ENCODE peak calls at places on chromosome 21, in eight cellular contexts. D, K, C, J, G, Z, R and S are unnamed samples.

GRCh38 chr21:41168391-41169257 is 664 bp downstream of the BACE2 start:
- DNase-seq in D (peak; percentile 72), K (peak; percentile 79), C (peak; percentile 41), J (peak; percentile 48), G (no peak), Z (peak; percentile 46), R (peak; percentile 62), S (peak; percentile 29)

GRCh38 chr21:37136261-37136660 is 63.2 kb downstream of the TTC3 start:
- DNase-seq in D (no peak), K (no peak), C (no peak), J (no peak), G (no peak), Z (no peak), R (no peak), S (no peak)

GRCh38 chr21:35201799-35202198 is 152.7 kb upstream of the RUNX1 start:
- DNase-seq in D (no peak), K (no peak), C (no peak), J (no peak), G (no peak), Z (no peak), R (no peak), S (no peak)

GRCh38 chr21:28016571-28016970 is 976.1 kb downstream of the LTN1 start:
- DNase-seq in D (peak; percentile 2), K (no peak), C (no peak), J (no peak), G (no peak), Z (no peak), R (no peak), S (peak; percentile 2)

GRCh38 chr21:21712761-21713558 is 714.8 kb downstream of the NCAM2 start:
- DNase-seq in D (peak; percentile 77), K (no peak), C (peak; percentile 26), J (peak; percentile 62), G (no peak), Z (no peak), R (peak; percentile 82), S (no peak)

GRCh38 chr21:42974832-42975820 is 764 bp downstream of the PKNOX1 start:
- DNase-seq in D (peak; percentile 51), K (peak; percentile 76), C (peak; percentile 59), J (peak; percentile 33), G (peak; percentile 62), Z (peak; percentile 48), R (peak; percentile 65), S (peak; percentile 49)

GRCh38 chr21:15138475-15138874 is 73.7 kb upstream of the NRIP1 start:
- DNase-seq in D (no peak), K (no peak), C (no peak), J (no peak), G (no peak), Z (no peak), R (no peak), S (no peak)

GRCh38 chr21:38384675-38385074 is 113.6 kb downstream of the ERG start:
- DNase-seq in D (no peak), K (no peak), C (no peak), J (no peak), G (no peak), Z (no peak), R (no peak), S (no peak)

GRCh38 chr21:36565616-36566015 is 85.7 kb upstream of the CLDN14 start:
- DNase-seq in D (no peak), K (no peak), C (no peak), J (no peak), G (no peak), Z (no peak), R (no peak), S (no peak)

GRCh38 chr21:43979654-43980053 is 32.5 kb upstream of the TRAPPC10 start:
- DNase-seq in D (no peak), K (peak; percentile 45), C (no peak), J (no peak), G (no peak), Z (no peak), R (no peak), S (no peak)

GRCh38 chr21:38955495-38955894 is 149.8 kb downstream of the ETS2 start:
- DNase-seq in D (peak; percentile 61), K (no peak), C (no peak), J (no peak), G (no peak), Z (no peak), R (no peak), S (no peak)

GRCh38 chr21:44440241-44441040 is 14.9 kb upstream of the LRRC3 start:
- DNase-seq in D (no peak), K (peak; percentile 68), C (no peak), J (no peak), G (no peak), Z (no peak), R (no peak), S (no peak)

GRCh38 chr21:38467369-38467768 is 30.9 kb downstream of the ERG start:
- DNase-seq in D (no peak), K (no peak), C (no peak), J (no peak), G (no peak), Z (no peak), R (no peak), S (no peak)

DNA sequence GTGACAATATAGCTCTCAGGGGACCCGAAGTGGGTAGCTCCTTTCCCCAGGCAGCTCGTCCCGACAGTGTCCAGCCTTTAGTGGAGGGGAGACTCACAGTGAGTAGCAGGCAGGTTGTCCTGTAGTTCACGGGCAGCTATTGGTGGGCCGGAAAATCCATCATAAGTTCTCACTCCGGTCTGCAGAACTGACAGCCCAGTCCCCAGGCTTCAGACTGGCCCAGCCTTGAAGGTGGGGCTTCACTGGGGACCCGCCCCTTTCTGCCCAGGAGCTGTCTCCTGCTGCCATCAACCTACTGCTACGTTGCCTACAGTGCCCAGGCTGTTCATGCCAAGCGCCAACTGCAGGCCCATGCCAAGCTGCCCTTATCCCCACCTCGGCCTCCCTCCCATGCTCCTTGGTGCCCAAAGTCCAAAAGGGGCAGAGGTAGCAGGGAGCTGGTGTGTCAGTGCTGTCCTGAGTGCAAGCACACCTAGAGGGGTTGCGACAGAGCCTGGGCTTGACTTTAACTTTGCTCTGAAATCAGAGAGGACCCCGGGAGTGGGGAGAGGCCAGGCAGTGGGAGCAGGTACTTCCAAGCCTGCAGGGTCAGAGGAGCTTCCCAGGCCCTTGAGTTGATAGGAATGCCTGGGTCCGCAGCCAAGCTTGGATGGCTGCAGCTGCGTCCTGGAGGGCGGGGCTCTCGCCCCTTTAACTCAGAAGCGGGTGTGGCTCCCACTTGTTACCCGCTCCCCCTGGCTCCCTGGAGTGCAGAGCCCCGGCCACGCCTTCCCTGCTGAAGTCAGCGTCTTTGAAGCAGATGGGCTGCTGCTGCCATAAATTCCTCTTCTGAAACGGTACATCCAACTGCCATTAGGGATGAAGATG is 1144.3 kb upstream of the NCAM2 start:
- DNase-seq in D (no peak), K (peak; percentile 16), C (no peak), J (no peak), G (no peak), Z (no peak), R (no peak), S (no peak)
- H3K4me3 ChIP-seq in D (no peak overlapping the region), K (no peak overlapping the region), C (no peak overlapping the region), J (no peak overlapping the region), G (no peak overlapping the region), Z (no peak overlapping the region), R (no peak overlapping the region), S (peak overlapping the region; percentile 1)

GRCh38 chr21:34128674-34129038 is 55.3 kb downstream of the MRPS6 start:
- DNase-seq in D (no peak), K (no peak), C (no peak), J (no peak), G (no peak), Z (no peak), R (peak; percentile 4), S (no peak)
- H3K4me3 ChIP-seq in D (no peak overlapping the region), K (no peak overlapping the region), C (no peak overlapping the region), J (no peak overlapping the region), G (no peak overlapping the region), Z (no peak overlapping the region), R (no peak overlapping the region), S (no peak overlapping the region)

GRCh38 chr21:29182674-29183073 is 52.2 kb downstream of the MAP3K7CL start:
- DNase-seq in D (no peak), K (no peak), C (no peak), J (no peak), G (no peak), Z (no peak), R (no peak), S (no peak)
- H3K4me3 ChIP-seq in D (peak overlapping the region; percentile 64), K (no peak overlapping the region), C (peak overlapping the region; percentile 73), J (no peak overlapping the region), G (no peak overlapping the region), Z (no peak overlapping the region), R (no peak overlapping the region), S (no peak overlapping the region)

GRCh38 chr21:45456836-45457160 is 51.8 kb downstream of the COL18A1 start:
- DNase-seq in D (no peak), K (no peak), C (no peak), J (no peak), G (no peak), Z (no peak), R (no peak), S (no peak)

GRCh38 chr21:45458281-45459170 is 53.6 kb downstream of the COL18A1 start:
- DNase-seq in D (no peak), K (no peak), C (no peak), J (no peak), G (no peak), Z (no peak), R (no peak), S (no peak)

GRCh38 chr21:45456014-45456835 is 51.3 kb downstream of the COL18A1 start:
- DNase-seq in D (no peak), K (no peak), C (no peak), J (no peak), G (no peak), Z (no peak), R (no peak), S (no peak)

GRCh38 chr21:45457832-45458172 is 52.8 kb downstream of the COL18A1 start:
- DNase-seq in D (no peak), K (no peak), C (no peak), J (no peak), G (no peak), Z (no peak), R (no peak), S (no peak)

GRCh38 chr21:45457161-45457831 is 52.3 kb downstream of the COL18A1 start:
- DNase-seq in D (no peak), K (no peak), C (no peak), J (no peak), G (no peak), Z (no peak), R (no peak), S (no peak)
- H3K4me3 ChIP-seq in D (no peak overlapping the region), K (no peak overlapping the region), C (no peak overlapping the region), J (no peak overlapping the region), G (no peak overlapping the region), Z (no peak overlapping the region), R (no peak overlapping the region), S (no peak overlapping the region)

GRCh38 chr21:32094792-32095191 is 184.1 kb downstream of the MIS18A start:
- DNase-seq in D (no peak), K (peak; percentile 52), C (peak; percentile 20), J (no peak), G (no peak), Z (no peak), R (no peak), S (no peak)
- H3K4me3 ChIP-seq in D (no peak overlapping the region), K (no peak overlapping the region), C (no peak overlapping the region), J (no peak overlapping the region), G (no peak overlapping the region), Z (no peak overlapping the region), R (no peak overlapping the region), S (no peak overlapping the region)